ENCODE peak calls at places on chromosomes 6 and 20, in five cellular contexts. Z is A172, Q is fibroblast of lung, P is EL, G is pancreas. K is an unnamed sample.

GRCh38 chr20:17543531-17543961 is 12.4 kb upstream of the BFSP1 start:
- DNase-seq in Z (no peak), Q (peak; percentile 73), P (peak; percentile 54), G (no peak), K (no peak)

GRCh38 chr6:41222513-41222912 is 5.6 kb upstream of the TREML4 start:
- DNase-seq in Z (no peak), Q (no peak), P (no peak), G (no peak), K (no peak)

GRCh38 chr6:7424967-7425807 is 35.6 kb downstream of the RIOK1 start:
- DNase-seq in Z (peak; percentile 32), Q (peak; percentile 23), P (peak; percentile 43), G (peak; percentile 38), K (peak; percentile 41)

GRCh38 chr20:63402178-63402859 is 41.2 kb upstream of the CHRNA4 start:
- DNase-seq in Z (no peak), Q (no peak), P (no peak), G (no peak), K (no peak)

GRCh38 chr20:53580376-53581111 is 13.1 kb downstream of the ZNF217 start:
- DNase-seq in Z (peak; percentile 30), Q (no peak), P (no peak), G (no peak), K (no peak)

GRCh38 chr6:92126088-92126487 is 1293.3 kb downstream of the EPHA7 start:
- DNase-seq in Z (no peak), Q (no peak), P (no peak), G (no peak), K (no peak)

GRCh38 chr6:163813979-163814493 is 399.5 kb downstream of the QKI start:
- DNase-seq in Z (no peak), Q (no peak), P (no peak), G (no peak), K (no peak)

GRCh38 chr20:47810116-47810672 is 24.9 kb upstream of the SULF2 start:
- DNase-seq in Z (no peak), Q (no peak), P (no peak), G (no peak), K (no peak)

GRCh38 chr6:39441301-39441700 is 118.8 kb upstream of the KCNK16 start:
- DNase-seq in Z (no peak), Q (no peak), P (no peak), G (no peak), K (no peak)

GRCh38 chr20:840858-841567 is 7.5 kb downstream of the FAM110A start:
- DNase-seq in Z (no peak), Q (peak; percentile 6), P (no peak), G (peak; percentile 70), K (no peak)

GRCh38 chr6:83708546-83708969 is 343 bp downstream of the SNAP91 start:
- DNase-seq in Z (no peak), Q (peak; percentile 19), P (peak; percentile 8), G (no peak), K (no peak)

GRCh38 chr20:47677314-47678129 is 107.8 kb downstream of the SULF2 start:
- DNase-seq in Z (peak; percentile 59), Q (peak; percentile 29), P (peak; percentile 25), G (peak; percentile 66), K (peak; percentile 39)

GRCh38 chr20:56628873-56629463 is at the start of gene TFAP2C:
- DNase-seq in Z (peak; percentile 61), Q (peak; percentile 52), P (peak; percentile 87), G (peak; percentile 77), K (peak; percentile 78)

GRCh38 chr20:15760217-15760567 is 813.1 kb downstream of the KIF16B start:
- DNase-seq in Z (no peak), Q (no peak), P (no peak), G (no peak), K (no peak)

GRCh38 chr6:19024737-19025136 is 637.6 kb downstream of the RNF144B start:
- DNase-seq in Z (peak; percentile 27), Q (peak; percentile 40), P (peak; percentile 7), G (no peak), K (peak; percentile 26)

GRCh38 chr20:34768105-34768504 is 57.3 kb downstream of the NCOA6 start:
- DNase-seq in Z (peak; percentile 46), Q (peak; percentile 58), P (peak; percentile 95), G (no peak), K (no peak)

GRCh38 chr6:32191696-32192607 is 491 bp downstream of the GPSM3 start:
- DNase-seq in Z (no peak), Q (no peak), P (no peak), G (peak; percentile 46), K (no peak)

GRCh38 chr6:35706468-35706867 is 17.8 kb upstream of the FKBP5 start:
- DNase-seq in Z (no peak), Q (no peak), P (no peak), G (no peak), K (no peak)

GRCh38 chr6:34189806-34190503 is 44.1 kb upstream of the GRM4 start:
- DNase-seq in Z (no peak), Q (no peak), P (no peak), G (no peak), K (no peak)

K was measured in ACHN.